ENCODE peak calls at places on chromosomes 7 and 10, in four cellular contexts. L is uterus, C is WERI-Rb-1, M is iPS DF 6.9. T is an unnamed sample.

GRCh38 chr10:130045801-130046321 is 64.8 kb downstream of the C10orf143 start:
- DNase-seq in L (peak), C (no peak), M (no peak), T (no peak)

GRCh38 chr10:97596101-97597055 is 6.9 kb downstream of the C10orf62 start:
- DNase-seq in L (peak), C (no peak), M (no peak), T (peak)

GRCh38 chr7:2172311-2173183 is 60.2 kb downstream of the MAD1L1 start:
- DNase-seq in L (no peak), C (no peak), M (no peak), T (no peak)

GRCh38 chr10:126161691-126162090 is 226.6 kb downstream of the ADAM12 start:
- DNase-seq in L (no peak), C (no peak), M (no peak), T (no peak)

GRCh38 chr10:100561005-100561404 is 25.3 kb downstream of the HIF1AN start:
- DNase-seq in L (no peak), C (no peak), M (no peak), T (no peak)

GRCh38 chr10:61894150-61894549 is 7.3 kb upstream of the ARID5B start:
- DNase-seq in L (no peak), C (no peak), M (no peak), T (no peak)

GRCh38 chr10:62934258-62934657 is 118.1 kb upstream of the EGR2 start:
- DNase-seq in L (no peak), C (no peak), M (no peak), T (no peak)

GRCh38 chr7:92306153-92306552 is 60.4 kb downstream of the ANKIB1 start:
- DNase-seq in L (no peak), C (no peak), M (no peak), T (no peak)

GRCh38 chr10:96720422-96721206 is at the start of gene PIK3AP1:
- DNase-seq in L (no peak), C (peak), M (no peak), T (peak)

GRCh38 chr7:112937651-112938390 is 147.6 kb upstream of the TMEM168 start:
- DNase-seq in L (no peak), C (no peak), M (no peak), T (no peak)

GRCh38 chr7:34339061-34339526 is 318.9 kb upstream of the NPSR1 start:
- DNase-seq in L (no peak), C (no peak), M (no peak), T (no peak)

GRCh38 chr7:495326-495725 is 24.3 kb downstream of the PDGFA start:
- DNase-seq in L (no peak), C (no peak), M (no peak), T (no peak)

GRCh38 chr10:30747633-30748032 is 118.1 kb upstream of the LYZL2 start:
- DNase-seq in L (no peak), C (no peak), M (no peak), T (no peak)

GRCh38 chr10:86357676-86358075 is 8.9 kb downstream of the GRID1 start:
- DNase-seq in L (no peak), C (no peak), M (no peak), T (no peak)

GRCh38 chr7:47032171-47032915 is 549.6 kb downstream of the TNS3 start:
- DNase-seq in L (peak), C (no peak), M (no peak), T (no peak)

GRCh38 chr7:106623846-106624245 is 37.1 kb downstream of the CCDC71L start:
- DNase-seq in L (no peak), C (no peak), M (no peak), T (no peak)

GRCh38 chr7:132352774-132353173 is 223.5 kb downstream of the PLXNA4 start:
- DNase-seq in L (peak), C (no peak), M (no peak), T (no peak)

GRCh38 chr7:22442187-22442886 is 57.7 kb downstream of the STEAP1B start:
- DNase-seq in L (no peak), C (no peak), M (no peak), T (no peak)

GRCh38 chr10:21257919-21258318 is 267.6 kb downstream of the SKIDA1 start:
- DNase-seq in L (no peak), C (no peak), M (no peak), T (no peak)

GRCh38 chr10:66819691-66820090 is 106.1 kb upstream of the LRRTM3 start:
- DNase-seq in L (no peak), C (no peak), M (no peak), T (no peak)

GRCh38 chr10:26717476-26717875 is 20.0 kb downstream of the PDSS1 start:
- DNase-seq in L (no peak), C (no peak), M (no peak), T (no peak)

GRCh38 chr7:47552631-47553030 is 29.3 kb downstream of the TNS3 start:
- DNase-seq in L (peak), C (no peak), M (no peak), T (no peak)

GRCh38 chr7:25947669-25948516 is 204.1 kb upstream of the NFE2L3 start:
- DNase-seq in L (no peak), C (no peak), M (no peak), T (no peak)

GRCh38 chr10:123561145-123561448 is 105.1 kb upstream of the GPR26 start:
- DNase-seq in L (no peak), C (no peak), M (no peak), T (no peak)

GRCh38 chr7:76108540-76109233 is 60.8 kb downstream of the MDH2 start:
- DNase-seq in L (no peak), C (no peak), M (no peak), T (no peak)

GRCh38 chr10:5655003-5655600 is 11.3 kb downstream of the ASB13 start:
- DNase-seq in L (no peak), C (no peak), M (no peak), T (no peak)

GRCh38 chr10:102678842-102679289 is 34.6 kb downstream of the TRIM8 start:
- DNase-seq in L (peak), C (peak), M (peak), T (no peak)

DNA sequence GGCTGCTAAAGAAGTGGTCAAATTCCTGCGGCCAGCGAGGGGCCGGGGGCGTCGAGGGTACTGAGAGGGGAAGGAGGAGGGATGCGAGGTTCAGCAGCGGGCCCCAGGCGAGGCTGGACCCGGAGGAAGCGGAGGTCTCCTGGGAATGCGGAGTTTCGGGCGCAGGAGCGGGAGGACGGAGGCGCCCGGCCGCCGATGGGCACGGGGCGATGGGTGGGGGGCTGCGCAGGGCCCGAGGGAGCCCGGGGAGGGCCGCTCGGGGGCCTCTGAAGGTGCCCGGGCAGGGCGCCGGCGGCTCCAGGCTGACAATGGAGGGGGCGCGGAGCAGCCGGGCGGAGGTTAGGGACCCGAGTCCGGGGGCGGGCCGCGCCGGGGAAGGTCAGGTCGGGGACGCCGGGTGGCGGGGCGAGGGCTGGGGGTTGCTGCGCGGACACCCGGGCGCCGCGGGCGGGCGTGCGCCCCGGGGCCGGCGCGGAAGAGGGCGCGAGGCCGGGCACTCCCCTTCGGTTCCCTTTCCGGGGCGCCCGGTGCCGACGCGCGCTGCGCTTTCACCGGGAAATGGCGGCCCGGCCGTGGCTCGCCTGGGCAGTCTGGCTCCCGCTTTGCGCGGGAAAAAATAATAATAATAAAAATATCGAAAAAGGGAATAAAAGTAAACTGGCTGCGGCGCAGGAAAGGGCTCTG is 708 bp downstream of the MACROH2A2 start:
- DNase-seq in L (no peak), C (peak), M (no peak), T (no peak)
- H3K4me3 ChIP-seq in L (peak), C (peak), M (peak), T (peak)

GRCh38 chr10:33214174-33214573 is 120.3 kb downstream of the NRP1 start:
- DNase-seq in L (no peak), C (no peak), M (no peak), T (no peak)
- H3K27ac ChIP-seq in L (no peak), C (no peak), M (no peak), T (peak)

GRCh38 chr10:13773043-13773442 is 186.3 kb downstream of the PRPF18 start:
- DNase-seq in L (no peak), C (no peak), M (no peak), T (no peak)
- H3K4me3 ChIP-seq in L (no peak), C (no peak), M (no peak), T (no peak)

DNA sequence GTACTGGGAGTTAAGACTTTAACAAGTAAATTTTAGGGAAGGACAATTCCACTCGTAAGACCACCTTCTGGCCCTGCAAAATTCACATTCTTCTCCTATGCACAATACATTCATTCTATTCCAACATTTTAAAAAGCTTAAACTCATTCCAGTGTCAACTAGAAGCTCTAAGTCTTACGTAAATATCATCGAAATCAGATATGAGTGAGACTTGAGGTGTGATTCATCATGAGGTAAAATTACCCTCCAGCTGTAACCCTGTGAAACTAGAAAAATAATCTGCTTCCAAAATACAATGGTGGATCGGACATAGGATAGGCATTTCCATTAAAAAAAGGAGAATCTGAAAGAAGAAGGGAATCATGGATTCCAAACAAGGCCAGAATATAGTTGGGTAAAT is 370.3 kb downstream of the CDC14C start:
- DNase-seq in L (no peak), C (no peak), M (no peak), T (no peak)
- H3K27ac ChIP-seq in L (no peak), C (no peak), M (no peak), T (no peak)

DNA sequence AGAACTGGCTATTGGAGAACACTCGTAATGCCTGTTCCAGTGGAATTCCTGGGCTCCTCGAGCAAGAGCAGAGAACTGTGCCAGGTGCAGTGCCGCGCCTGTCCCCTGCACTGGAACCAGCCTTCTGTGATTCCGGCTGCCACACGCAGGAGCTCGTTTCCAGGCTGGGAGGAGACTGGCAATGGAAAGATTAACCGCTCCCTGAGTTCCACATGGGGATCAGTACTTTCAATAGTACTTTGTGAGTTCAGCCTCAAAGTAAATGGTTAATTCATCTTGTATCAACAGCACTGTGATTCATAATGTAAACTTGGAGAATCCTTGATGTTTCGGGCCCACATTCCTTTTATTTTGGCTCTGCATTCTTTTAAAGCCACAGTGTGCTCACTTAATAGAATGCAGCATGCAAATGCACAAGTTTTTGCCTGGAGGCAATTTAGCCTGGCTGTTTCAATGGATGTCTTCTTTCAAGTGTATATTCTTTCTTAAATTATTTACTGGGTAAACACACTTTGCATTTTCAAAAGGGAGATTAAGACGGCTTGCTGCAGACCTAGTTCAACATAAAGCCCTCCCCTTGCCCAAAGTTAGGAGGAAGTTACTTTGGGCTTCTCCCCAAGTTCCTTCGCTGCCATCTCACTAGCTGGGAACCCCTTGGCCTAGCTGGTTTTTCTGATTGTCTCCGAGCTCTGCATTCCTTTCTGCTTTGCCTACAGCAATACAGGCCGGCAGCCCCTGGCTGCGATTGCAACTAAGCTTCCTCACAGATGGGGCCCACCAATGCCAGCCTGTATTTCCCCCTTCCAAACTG is 138.1 kb upstream of the TCF7L2 start:
- DNase-seq in L (no peak), C (no peak), M (peak), T (peak)
- H3K4me3 ChIP-seq in L (no peak), C (no peak), M (no peak), T (no peak)

DNA sequence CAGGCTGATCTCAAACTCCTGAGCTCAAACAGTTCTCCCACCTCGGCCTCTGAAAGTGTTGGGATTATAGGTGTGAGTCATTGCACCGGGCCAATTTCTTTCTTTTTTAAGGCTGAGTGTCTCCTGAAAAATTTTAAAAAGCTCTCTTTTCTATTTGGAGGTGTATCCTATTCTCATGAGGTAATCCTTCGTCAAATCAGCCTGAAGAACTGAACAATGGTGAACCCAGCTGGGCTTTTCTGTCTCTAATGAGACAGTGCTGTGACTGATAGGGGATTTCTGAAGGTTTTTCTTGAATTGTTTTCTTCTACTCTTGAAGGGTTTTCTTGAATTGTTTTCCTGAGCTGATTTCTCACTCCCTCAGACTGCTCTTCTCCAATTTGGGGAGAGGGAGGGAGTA is 30.9 kb upstream of the CALU start:
- DNase-seq in L (no peak), C (no peak), M (no peak), T (no peak)
- H3K27ac ChIP-seq in L (no peak), C (no peak), M (no peak), T (no peak)

GRCh38 chr10:88418871-88419270 is 164.2 kb downstream of the RNLS start:
- DNase-seq in L (no peak), C (no peak), M (no peak), T (no peak)
- H3K4me3 ChIP-seq in L (no peak), C (no peak), M (no peak), T (no peak)

DNA sequence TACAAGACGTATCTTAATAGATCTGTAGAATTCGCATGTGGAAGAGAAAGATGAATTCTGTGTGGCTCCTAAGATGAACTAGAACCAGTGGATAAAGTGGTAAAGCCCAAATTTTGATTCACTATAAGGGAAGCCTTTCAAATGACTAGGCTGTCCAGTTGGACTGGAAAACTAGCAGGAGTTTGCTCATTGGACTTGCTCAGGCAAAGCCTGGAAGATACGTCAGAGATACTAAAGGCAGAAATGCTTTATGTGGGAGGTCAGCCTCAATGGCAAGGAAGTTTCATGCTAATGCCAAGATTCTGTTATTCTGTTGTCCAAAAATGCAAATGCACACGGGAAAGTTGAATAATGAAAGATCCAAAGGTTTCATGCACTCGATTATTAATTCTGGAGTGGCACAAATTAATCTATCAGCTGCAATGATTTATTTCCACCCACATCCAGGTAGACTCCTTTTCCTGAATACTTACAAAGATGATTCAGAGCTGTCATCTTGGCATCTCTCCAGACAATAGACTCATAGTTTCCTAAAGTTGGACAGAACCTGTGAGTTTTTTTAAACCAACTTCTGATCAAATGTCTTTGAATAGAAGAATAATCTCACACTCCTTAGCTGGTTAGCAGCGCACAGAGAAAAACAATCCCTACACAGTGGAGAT is 20.5 kb upstream of the PPP1R3C start:
- DNase-seq in L (no peak), C (no peak), M (no peak), T (no peak)
- H3K27ac ChIP-seq in L (no peak), C (no peak), M (no peak), T (no peak)

GRCh38 chr7:42961182-42961581 is 29.0 kb downstream of the MRPL32 start:
- DNase-seq in L (no peak), C (peak), M (no peak), T (no peak)
- H3K4me3 ChIP-seq in L (no peak), C (no peak), M (no peak), T (no peak)

DNA sequence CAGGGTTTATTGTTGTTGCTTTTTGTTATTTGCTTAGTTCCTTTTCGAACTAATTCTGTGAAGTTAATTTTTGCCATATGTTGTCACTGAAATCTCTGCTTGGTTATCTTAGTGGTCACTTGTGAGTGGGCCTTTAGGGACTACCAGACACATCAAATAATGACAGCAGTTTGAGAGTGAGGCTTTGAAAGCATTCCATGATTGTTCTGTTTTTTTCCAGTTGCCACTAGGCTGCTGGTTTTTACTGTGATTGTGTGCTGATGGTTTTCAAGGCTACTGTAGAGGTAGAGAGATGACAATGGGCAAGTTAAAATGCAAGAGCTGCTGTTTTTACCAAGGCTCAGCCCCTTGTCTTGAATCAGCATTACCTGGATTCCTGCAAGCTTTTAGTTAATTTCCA is 20.0 kb downstream of the SEPTIN7 start:
- DNase-seq in L (no peak), C (no peak), M (no peak), T (no peak)
- H3K27ac ChIP-seq in L (no peak), C (no peak), M (no peak), T (no peak)